ENCODE peak calls at places on chromosomes 1 and 21, in four cellular contexts. One of them, this sample, is unnamed.

GRCh38 chr1:26278835-26279597 is 870 bp upstream of the SH3BGRL3 start:
- DNase-seq in activated naive CD8-positive, alpha-beta T cell treated with anti-CD3 and anti-CD28 coated beads, Interleukin-2, amount 10 ng/mL, durations not matched to agents 7 days and 5 days: no peak
- DNase-seq in cardiac fibroblast: peak; percentile 77
- DNase-seq in foreskin fibroblast: peak; percentile 84
- DNase-seq in this sample: no peak

GRCh38 chr1:167491586-167492408 is 26.5 kb downstream of the CD247 start:
- DNase-seq in activated naive CD8-positive, alpha-beta T cell treated with anti-CD3 and anti-CD28 coated beads, Interleukin-2, amount 10 ng/mL, durations not matched to agents 7 days and 5 days: no peak
- DNase-seq in cardiac fibroblast: no peak
- DNase-seq in foreskin fibroblast: no peak
- DNase-seq in this sample: no peak

GRCh38 chr21:35223480-35224156 is 174.5 kb upstream of the RUNX1 start:
- DNase-seq in activated naive CD8-positive, alpha-beta T cell treated with anti-CD3 and anti-CD28 coated beads, Interleukin-2, amount 10 ng/mL, durations not matched to agents 7 days and 5 days: no peak
- DNase-seq in cardiac fibroblast: no peak
- DNase-seq in foreskin fibroblast: no peak
- DNase-seq in this sample: no peak

GRCh38 chr1:231540847-231541246 is 12.4 kb downstream of the TSNAX start:
- DNase-seq in activated naive CD8-positive, alpha-beta T cell treated with anti-CD3 and anti-CD28 coated beads, Interleukin-2, amount 10 ng/mL, durations not matched to agents 7 days and 5 days: no peak
- DNase-seq in cardiac fibroblast: no peak
- DNase-seq in foreskin fibroblast: no peak
- DNase-seq in this sample: no peak

GRCh38 chr1:231040800-231041704 is 998 bp upstream of the FAM89A start:
- DNase-seq in activated naive CD8-positive, alpha-beta T cell treated with anti-CD3 and anti-CD28 coated beads, Interleukin-2, amount 10 ng/mL, durations not matched to agents 7 days and 5 days: no peak
- DNase-seq in cardiac fibroblast: no peak
- DNase-seq in foreskin fibroblast: peak; percentile 46
- DNase-seq in this sample: no peak

GRCh38 chr1:43722825-43723224 is 15.5 kb downstream of the ST3GAL3 start:
- DNase-seq in activated naive CD8-positive, alpha-beta T cell treated with anti-CD3 and anti-CD28 coated beads, Interleukin-2, amount 10 ng/mL, durations not matched to agents 7 days and 5 days: no peak
- DNase-seq in cardiac fibroblast: no peak
- DNase-seq in foreskin fibroblast: no peak
- DNase-seq in this sample: no peak

GRCh38 chr1:81592263-81592662 is 208.5 kb upstream of the ADGRL2 start:
- DNase-seq in activated naive CD8-positive, alpha-beta T cell treated with anti-CD3 and anti-CD28 coated beads, Interleukin-2, amount 10 ng/mL, durations not matched to agents 7 days and 5 days: no peak
- DNase-seq in cardiac fibroblast: no peak
- DNase-seq in foreskin fibroblast: no peak
- DNase-seq in this sample: no peak

GRCh38 chr1:163069142-163069541 is at the start of gene RGS4:
- DNase-seq in activated naive CD8-positive, alpha-beta T cell treated with anti-CD3 and anti-CD28 coated beads, Interleukin-2, amount 10 ng/mL, durations not matched to agents 7 days and 5 days: no peak
- DNase-seq in cardiac fibroblast: peak; percentile 99
- DNase-seq in foreskin fibroblast: peak; percentile 98
- DNase-seq in this sample: peak; percentile 93

GRCh38 chr1:15207829-15208429 is 39.1 kb upstream of the FHAD1 start:
- DNase-seq in activated naive CD8-positive, alpha-beta T cell treated with anti-CD3 and anti-CD28 coated beads, Interleukin-2, amount 10 ng/mL, durations not matched to agents 7 days and 5 days: no peak
- DNase-seq in cardiac fibroblast: no peak
- DNase-seq in foreskin fibroblast: no peak
- DNase-seq in this sample: no peak

GRCh38 chr1:92259350-92259749 is 39.4 kb downstream of the GLMN start:
- DNase-seq in activated naive CD8-positive, alpha-beta T cell treated with anti-CD3 and anti-CD28 coated beads, Interleukin-2, amount 10 ng/mL, durations not matched to agents 7 days and 5 days: no peak
- DNase-seq in cardiac fibroblast: peak; percentile 68
- DNase-seq in foreskin fibroblast: peak; percentile 21
- DNase-seq in this sample: no peak

GRCh38 chr1:225694151-225694603 is 41.3 kb upstream of the ENAH start:
- DNase-seq in activated naive CD8-positive, alpha-beta T cell treated with anti-CD3 and anti-CD28 coated beads, Interleukin-2, amount 10 ng/mL, durations not matched to agents 7 days and 5 days: no peak
- DNase-seq in cardiac fibroblast: peak; percentile 52
- DNase-seq in foreskin fibroblast: no peak
- DNase-seq in this sample: no peak

GRCh38 chr1:223549740-223550139 is 115.8 kb downstream of the CAPN8 start:
- DNase-seq in activated naive CD8-positive, alpha-beta T cell treated with anti-CD3 and anti-CD28 coated beads, Interleukin-2, amount 10 ng/mL, durations not matched to agents 7 days and 5 days: no peak
- DNase-seq in cardiac fibroblast: no peak
- DNase-seq in foreskin fibroblast: no peak
- DNase-seq in this sample: no peak

GRCh38 chr1:74771913-74772515 is 39.1 kb downstream of the TYW3 start:
- DNase-seq in activated naive CD8-positive, alpha-beta T cell treated with anti-CD3 and anti-CD28 coated beads, Interleukin-2, amount 10 ng/mL, durations not matched to agents 7 days and 5 days: no peak
- DNase-seq in cardiac fibroblast: peak; percentile 70
- DNase-seq in foreskin fibroblast: peak; percentile 65
- DNase-seq in this sample: no peak

GRCh38 chr1:16254263-16254948 is 17.4 kb upstream of the CPLANE2 start:
- DNase-seq in activated naive CD8-positive, alpha-beta T cell treated with anti-CD3 and anti-CD28 coated beads, Interleukin-2, amount 10 ng/mL, durations not matched to agents 7 days and 5 days: no peak
- DNase-seq in cardiac fibroblast: peak; percentile 38
- DNase-seq in foreskin fibroblast: peak; percentile 33
- DNase-seq in this sample: no peak

GRCh38 chr1:200314085-200314750 is 95.6 kb downstream of the ZNF281 start:
- DNase-seq in activated naive CD8-positive, alpha-beta T cell treated with anti-CD3 and anti-CD28 coated beads, Interleukin-2, amount 10 ng/mL, durations not matched to agents 7 days and 5 days: no peak
- DNase-seq in cardiac fibroblast: peak; percentile 77
- DNase-seq in foreskin fibroblast: peak; percentile 66
- DNase-seq in this sample: no peak

GRCh38 chr1:151213560-151213959 is 15.2 kb downstream of the PIP5K1A start:
- DNase-seq in activated naive CD8-positive, alpha-beta T cell treated with anti-CD3 and anti-CD28 coated beads, Interleukin-2, amount 10 ng/mL, durations not matched to agents 7 days and 5 days: no peak
- DNase-seq in cardiac fibroblast: no peak
- DNase-seq in foreskin fibroblast: no peak
- DNase-seq in this sample: no peak

GRCh38 chr21:45982256-45982757 is 737 bp downstream of the COL6A1 start:
- DNase-seq in activated naive CD8-positive, alpha-beta T cell treated with anti-CD3 and anti-CD28 coated beads, Interleukin-2, amount 10 ng/mL, durations not matched to agents 7 days and 5 days: no peak
- DNase-seq in cardiac fibroblast: no peak
- DNase-seq in foreskin fibroblast: peak; percentile 33
- DNase-seq in this sample: peak; percentile 83

GRCh38 chr1:76209238-76209637 is 134.7 kb downstream of the ST6GALNAC3 start:
- DNase-seq in activated naive CD8-positive, alpha-beta T cell treated with anti-CD3 and anti-CD28 coated beads, Interleukin-2, amount 10 ng/mL, durations not matched to agents 7 days and 5 days: no peak
- DNase-seq in cardiac fibroblast: no peak
- DNase-seq in foreskin fibroblast: no peak
- DNase-seq in this sample: no peak

GRCh38 chr1:117795190-117795589 is 134.2 kb downstream of the GDAP2 start:
- DNase-seq in activated naive CD8-positive, alpha-beta T cell treated with anti-CD3 and anti-CD28 coated beads, Interleukin-2, amount 10 ng/mL, durations not matched to agents 7 days and 5 days: no peak
- DNase-seq in cardiac fibroblast: peak; percentile 73
- DNase-seq in foreskin fibroblast: peak; percentile 92
- DNase-seq in this sample: no peak

GRCh38 chr1:29958271-29958670 is 721.9 kb downstream of the PTPRU start:
- DNase-seq in activated naive CD8-positive, alpha-beta T cell treated with anti-CD3 and anti-CD28 coated beads, Interleukin-2, amount 10 ng/mL, durations not matched to agents 7 days and 5 days: no peak
- DNase-seq in cardiac fibroblast: no peak
- DNase-seq in foreskin fibroblast: no peak
- DNase-seq in this sample: peak; percentile 78

GRCh38 chr1:159992161-159992560 is 38.1 kb upstream of the SLAMF9 start:
- DNase-seq in activated naive CD8-positive, alpha-beta T cell treated with anti-CD3 and anti-CD28 coated beads, Interleukin-2, amount 10 ng/mL, durations not matched to agents 7 days and 5 days: no peak
- DNase-seq in cardiac fibroblast: no peak
- DNase-seq in foreskin fibroblast: no peak
- DNase-seq in this sample: peak; percentile 42

GRCh38 chr1:200896571-200897187 is 2.0 kb downstream of the INAVA start:
- DNase-seq in activated naive CD8-positive, alpha-beta T cell treated with anti-CD3 and anti-CD28 coated beads, Interleukin-2, amount 10 ng/mL, durations not matched to agents 7 days and 5 days: no peak
- DNase-seq in cardiac fibroblast: peak; percentile 51
- DNase-seq in foreskin fibroblast: no peak
- DNase-seq in this sample: no peak

GRCh38 chr21:39381009-39381408 is 32.1 kb upstream of the HMGN1 start:
- DNase-seq in activated naive CD8-positive, alpha-beta T cell treated with anti-CD3 and anti-CD28 coated beads, Interleukin-2, amount 10 ng/mL, durations not matched to agents 7 days and 5 days: no peak
- DNase-seq in cardiac fibroblast: no peak
- DNase-seq in foreskin fibroblast: peak; percentile 18
- DNase-seq in this sample: no peak

GRCh38 chr1:1168451-1169411 is 4.9 kb upstream of the TTLL10 start:
- DNase-seq in activated naive CD8-positive, alpha-beta T cell treated with anti-CD3 and anti-CD28 coated beads, Interleukin-2, amount 10 ng/mL, durations not matched to agents 7 days and 5 days: no peak
- DNase-seq in cardiac fibroblast: no peak
- DNase-seq in foreskin fibroblast: no peak
- DNase-seq in this sample: no peak

GRCh38 chr1:2344121-2344681 is 47.2 kb downstream of the MORN1 start:
- DNase-seq in activated naive CD8-positive, alpha-beta T cell treated with anti-CD3 and anti-CD28 coated beads, Interleukin-2, amount 10 ng/mL, durations not matched to agents 7 days and 5 days: no peak
- DNase-seq in cardiac fibroblast: no peak
- DNase-seq in foreskin fibroblast: no peak
- DNase-seq in this sample: no peak

GRCh38 chr21:27268290-27268689 is 301.4 kb upstream of the ADAMTS5 start:
- DNase-seq in activated naive CD8-positive, alpha-beta T cell treated with anti-CD3 and anti-CD28 coated beads, Interleukin-2, amount 10 ng/mL, durations not matched to agents 7 days and 5 days: no peak
- DNase-seq in cardiac fibroblast: peak; percentile 80
- DNase-seq in foreskin fibroblast: peak; percentile 67
- DNase-seq in this sample: no peak

GRCh38 chr1:4305526-4306301 is 348.7 kb upstream of the AJAP1 start:
- DNase-seq in activated naive CD8-positive, alpha-beta T cell treated with anti-CD3 and anti-CD28 coated beads, Interleukin-2, amount 10 ng/mL, durations not matched to agents 7 days and 5 days: no peak
- DNase-seq in cardiac fibroblast: no peak
- DNase-seq in foreskin fibroblast: no peak
- DNase-seq in this sample: peak; percentile 54

GRCh38 chr1:156627313-156627880 is 8.2 kb downstream of the HAPLN2 start:
- DNase-seq in activated naive CD8-positive, alpha-beta T cell treated with anti-CD3 and anti-CD28 coated beads, Interleukin-2, amount 10 ng/mL, durations not matched to agents 7 days and 5 days: no peak
- DNase-seq in cardiac fibroblast: peak; percentile 61
- DNase-seq in foreskin fibroblast: peak; percentile 72
- DNase-seq in this sample: no peak

GRCh38 chr1:221182791-221183533 is 303.7 kb downstream of the HLX start:
- DNase-seq in activated naive CD8-positive, alpha-beta T cell treated with anti-CD3 and anti-CD28 coated beads, Interleukin-2, amount 10 ng/mL, durations not matched to agents 7 days and 5 days: no peak
- DNase-seq in cardiac fibroblast: no peak
- DNase-seq in foreskin fibroblast: no peak
- DNase-seq in this sample: no peak

GRCh38 chr1:183097438-183098051 is 74.3 kb downstream of the LAMC1 start:
- DNase-seq in activated naive CD8-positive, alpha-beta T cell treated with anti-CD3 and anti-CD28 coated beads, Interleukin-2, amount 10 ng/mL, durations not matched to agents 7 days and 5 days: no peak
- DNase-seq in cardiac fibroblast: peak; percentile 84
- DNase-seq in foreskin fibroblast: peak; percentile 72
- DNase-seq in this sample: no peak

GRCh38 chr1:192538407-192539311 is 36.9 kb upstream of the RGS1 start:
- DNase-seq in activated naive CD8-positive, alpha-beta T cell treated with anti-CD3 and anti-CD28 coated beads, Interleukin-2, amount 10 ng/mL, durations not matched to agents 7 days and 5 days: no peak
- DNase-seq in cardiac fibroblast: no peak
- DNase-seq in foreskin fibroblast: peak; percentile 35
- DNase-seq in this sample: no peak

GRCh38 chr1:230056098-230056497 is 10.9 kb upstream of the GALNT2 start:
- DNase-seq in activated naive CD8-positive, alpha-beta T cell treated with anti-CD3 and anti-CD28 coated beads, Interleukin-2, amount 10 ng/mL, durations not matched to agents 7 days and 5 days: no peak
- DNase-seq in cardiac fibroblast: no peak
- DNase-seq in foreskin fibroblast: no peak
- DNase-seq in this sample: no peak

GRCh38 chr1:15718199-15718601 is 17.9 kb upstream of the SLC25A34 start:
- DNase-seq in activated naive CD8-positive, alpha-beta T cell treated with anti-CD3 and anti-CD28 coated beads, Interleukin-2, amount 10 ng/mL, durations not matched to agents 7 days and 5 days: no peak
- DNase-seq in cardiac fibroblast: no peak
- DNase-seq in foreskin fibroblast: no peak
- DNase-seq in this sample: no peak

GRCh38 chr1:243267346-243268283 is 11.8 kb downstream of the SDCCAG8 start:
- DNase-seq in activated naive CD8-positive, alpha-beta T cell treated with anti-CD3 and anti-CD28 coated beads, Interleukin-2, amount 10 ng/mL, durations not matched to agents 7 days and 5 days: no peak
- DNase-seq in cardiac fibroblast: peak; percentile 52
- DNase-seq in foreskin fibroblast: no peak
- DNase-seq in this sample: no peak

GRCh38 chr1:45266151-45266801 is 59.9 kb upstream of the ZSWIM5 start:
- DNase-seq in activated naive CD8-positive, alpha-beta T cell treated with anti-CD3 and anti-CD28 coated beads, Interleukin-2, amount 10 ng/mL, durations not matched to agents 7 days and 5 days: no peak
- DNase-seq in cardiac fibroblast: peak; percentile 93
- DNase-seq in foreskin fibroblast: peak; percentile 84
- DNase-seq in this sample: no peak

GRCh38 chr1:243325305-243325890 is 69.6 kb downstream of the SDCCAG8 start:
- DNase-seq in activated naive CD8-positive, alpha-beta T cell treated with anti-CD3 and anti-CD28 coated beads, Interleukin-2, amount 10 ng/mL, durations not matched to agents 7 days and 5 days: no peak
- DNase-seq in cardiac fibroblast: peak; percentile 85
- DNase-seq in foreskin fibroblast: peak; percentile 77
- DNase-seq in this sample: no peak

GRCh38 chr21:17463441-17463840 is 49.4 kb upstream of the CXADR start:
- DNase-seq in activated naive CD8-positive, alpha-beta T cell treated with anti-CD3 and anti-CD28 coated beads, Interleukin-2, amount 10 ng/mL, durations not matched to agents 7 days and 5 days: no peak
- DNase-seq in cardiac fibroblast: peak; percentile 85
- DNase-seq in foreskin fibroblast: peak; percentile 94
- DNase-seq in this sample: no peak

GRCh38 chr1:52520149-52520548 is 32.7 kb downstream of the TUT4 start:
- DNase-seq in activated naive CD8-positive, alpha-beta T cell treated with anti-CD3 and anti-CD28 coated beads, Interleukin-2, amount 10 ng/mL, durations not matched to agents 7 days and 5 days: no peak
- DNase-seq in cardiac fibroblast: peak; percentile 28
- DNase-seq in foreskin fibroblast: peak; percentile 51
- DNase-seq in this sample: no peak

GRCh38 chr1:197933016-197933415 is 15.8 kb downstream of the LHX9 start:
- DNase-seq in activated naive CD8-positive, alpha-beta T cell treated with anti-CD3 and anti-CD28 coated beads, Interleukin-2, amount 10 ng/mL, durations not matched to agents 7 days and 5 days: no peak
- DNase-seq in cardiac fibroblast: no peak
- DNase-seq in foreskin fibroblast: no peak
- DNase-seq in this sample: no peak

GRCh38 chr1:42358791-42359190 is 21.8 kb upstream of the RIMKLA start:
- DNase-seq in activated naive CD8-positive, alpha-beta T cell treated with anti-CD3 and anti-CD28 coated beads, Interleukin-2, amount 10 ng/mL, durations not matched to agents 7 days and 5 days: no peak
- DNase-seq in cardiac fibroblast: no peak
- DNase-seq in foreskin fibroblast: no peak
- DNase-seq in this sample: no peak

This sample was measured in osteocyte.